ENCODE peak calls at places on chromosomes 5 and 9, in nine cellular contexts. K, E, W, J, H, P, N, X and G are unnamed samples.

GRCh38 chr5:156328176-156328575 is 1.2 kb downstream of the SGCD start:
- DNase-seq in H (no peak), X (no peak), W (no peak), K (no peak), J (no peak), E (no peak), P (no peak), N (no peak), G (no peak)

GRCh38 chr9:32449969-32450368 is 65.5 kb downstream of the ACO1 start:
- DNase-seq in W (no peak), H (no peak), X (no peak), K (no peak), J (no peak), P (no peak), N (no peak), E (no peak), G (no peak)

GRCh38 chr9:114238919-114239879 is 83.7 kb upstream of the ORM1 start:
- DNase-seq in N (no peak), K (no peak), H (peak; percentile 56), P (peak; percentile 67), X (no peak), E (peak; percentile 21), W (no peak), J (no peak), G (peak; percentile 88)

GRCh38 chr9:79471577-79472543 is 99.9 kb upstream of the TLE4 start:
- DNase-seq in K (peak; percentile 63), J (peak; percentile 56), E (no peak), W (no peak), X (peak; percentile 45), H (peak; percentile 30), N (no peak), P (peak; percentile 91), G (no peak)

GRCh38 chr9:20684865-20685696 is 1.0 kb downstream of the FOCAD start:
- DNase-seq in N (no peak), W (no peak), J (no peak), E (peak; percentile 33), X (peak; percentile 23), K (no peak), P (no peak), H (peak; percentile 46), G (peak; percentile 19)

GRCh38 chr9:107243757-107244156 is 39.3 kb upstream of the RAD23B start:
- DNase-seq in X (peak; percentile 78), W (no peak), E (peak; percentile 61), P (no peak), J (peak; percentile 29), K (no peak), N (peak; percentile 99), H (no peak), G (no peak)

GRCh38 chr9:88852794-88853193 is 138.5 kb upstream of the S1PR3 start:
- DNase-seq in J (no peak), X (no peak), E (peak; percentile 82), H (peak; percentile 28), K (no peak), N (peak; percentile 2), W (no peak), P (peak; percentile 33), G (no peak)

GRCh38 chr9:136572003-136572595 is 26.3 kb upstream of the NOTCH1 start:
- DNase-seq in W (no peak), P (no peak), E (peak; percentile 76), X (no peak), N (no peak), J (no peak), K (no peak), H (no peak), G (no peak)

DNA sequence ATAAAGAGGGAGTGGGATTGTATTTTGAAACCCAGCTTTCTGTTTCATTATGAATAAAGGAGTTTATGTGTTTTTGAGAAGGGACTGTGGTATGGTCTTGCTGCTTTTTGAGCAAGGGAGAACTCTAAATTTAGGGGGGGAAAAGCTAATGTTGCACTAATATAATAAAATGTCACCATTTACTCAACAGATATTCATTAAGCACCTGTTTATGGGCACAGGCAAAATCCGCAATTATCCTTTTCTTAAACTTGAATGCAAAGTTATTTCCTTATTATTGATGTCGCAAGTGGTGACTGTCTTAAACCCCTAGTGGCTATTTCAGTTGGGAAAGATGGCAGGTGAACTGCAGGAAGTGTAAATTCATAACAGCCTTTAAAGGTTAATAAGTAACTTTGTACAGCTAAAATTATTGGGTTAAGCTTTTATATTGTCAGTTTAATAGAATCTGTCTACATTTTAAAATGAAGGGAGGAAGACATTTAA is 1.5 kb downstream of the CDC42SE2 start:
- DNase-seq in P (no peak), X (peak; percentile 26), K (no peak), J (no peak), N (peak; percentile 44), H (peak; percentile 77), E (peak; percentile 76), W (no peak), G (peak; percentile 66)
- TF ChIP-seq POLR2A in P (no peak), X (no peak), K (no peak), J (no peak), N (no peak), H (no peak), E (no peak), W (no peak), G (peak; percentile 10)

DNA sequence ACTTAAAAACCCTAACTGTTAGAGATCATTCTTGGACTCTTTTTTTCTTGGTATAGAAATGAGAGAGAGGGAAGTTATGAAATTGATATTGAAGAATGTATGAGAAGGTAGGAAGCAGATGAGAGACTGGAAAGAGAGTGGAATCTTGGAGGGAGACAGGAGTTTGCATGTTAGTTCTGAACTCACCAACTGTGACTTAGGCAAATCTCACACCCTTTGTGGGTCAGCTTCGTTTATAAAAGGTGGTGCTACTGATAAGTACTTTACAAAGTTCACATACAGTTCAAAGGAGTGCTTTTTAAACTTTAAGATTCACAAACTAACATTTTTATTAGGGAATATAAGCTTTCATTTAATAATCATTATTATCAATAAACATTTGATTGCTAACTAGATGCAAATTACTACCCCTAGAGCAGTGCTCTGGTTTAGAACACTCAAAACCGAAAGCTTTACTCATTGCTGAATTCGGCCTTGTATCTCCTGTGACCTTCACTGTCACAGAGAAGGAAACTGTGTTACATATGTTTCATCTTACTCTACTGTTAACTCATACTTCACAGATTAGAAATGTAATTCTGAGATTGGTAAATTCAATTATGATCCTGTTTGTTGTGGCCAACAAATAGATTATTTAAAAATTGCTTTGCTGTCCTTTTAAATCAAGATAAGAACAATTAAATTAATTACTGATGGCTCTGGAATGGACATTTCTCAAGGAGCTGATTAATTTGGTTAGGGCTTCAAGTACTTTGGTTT is 143.2 kb downstream of the RMI1 start:
- DNase-seq in X (no peak), K (no peak), W (no peak), J (no peak), E (no peak), P (no peak), N (no peak), H (no peak), G (no peak)
- TF ChIP-seq POLR2A in X (no peak), K (no peak), W (no peak), J (no peak), E (no peak), P (no peak), N (no peak), H (no peak), G (no peak)

DNA sequence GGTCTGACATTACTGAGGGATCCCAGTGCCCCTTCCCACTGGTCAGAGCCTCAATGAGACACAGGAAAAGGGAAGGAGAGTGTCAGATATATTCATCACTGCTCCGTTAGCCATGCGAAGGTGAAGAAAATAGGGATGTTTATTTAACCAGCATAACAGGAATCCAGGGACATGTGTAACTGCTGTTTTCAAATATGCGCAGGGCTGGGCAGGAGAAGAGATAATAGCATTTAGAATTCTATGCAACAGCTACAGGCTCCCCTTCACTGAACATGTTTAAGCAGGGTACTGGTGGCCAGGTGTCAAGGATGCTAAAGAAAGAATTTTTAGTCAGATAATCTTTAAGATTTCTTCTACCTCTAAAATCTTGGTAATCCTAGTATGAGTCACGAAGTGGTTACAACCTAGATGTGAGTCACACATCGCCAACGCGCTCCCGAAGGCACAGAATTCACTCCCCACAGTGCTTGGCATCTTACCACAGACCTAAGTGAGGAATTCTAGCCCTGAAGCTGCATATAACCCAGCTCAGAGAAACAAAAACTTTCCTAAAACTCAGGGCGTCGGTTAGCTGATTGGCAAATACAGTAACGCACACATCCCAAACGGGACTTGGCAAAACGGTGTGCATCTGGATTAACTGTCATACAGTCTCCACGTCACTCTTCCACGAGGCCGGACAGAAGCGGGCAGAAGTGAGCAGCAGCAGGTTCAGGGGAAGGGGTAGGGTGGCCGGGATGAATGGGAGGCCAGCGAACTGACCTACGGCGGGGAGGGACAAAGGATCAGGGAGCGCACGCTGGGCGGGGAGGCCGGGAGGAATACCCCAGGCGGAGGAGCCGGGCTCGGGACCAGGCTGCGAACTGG is 1.1 kb downstream of the CTNNAL1 start:
- DNase-seq in E (peak; percentile 76), X (peak; percentile 64), H (peak; percentile 68), K (peak; percentile 81), N (peak; percentile 85), J (peak; percentile 57), W (no peak), P (peak; percentile 44), G (peak; percentile 77)
- TF ChIP-seq POLR2A in E (no peak), X (no peak), H (no peak), K (no peak), N (no peak), J (no peak), W (no peak), P (no peak), G (no peak)

GRCh38 chr9:127445851-127446719 is 5.1 kb downstream of the RPL12 start:
- DNase-seq in P (no peak), N (no peak), E (peak; percentile 48), J (no peak), K (no peak), W (no peak), X (no peak), H (peak; percentile 56), G (no peak)

GRCh38 chr9:127444921-127445850 is 6.0 kb downstream of the RPL12 start:
- DNase-seq in N (no peak), X (no peak), J (no peak), K (no peak), H (peak; percentile 40), E (peak; percentile 55), P (no peak), W (no peak), G (no peak)

GRCh38 chr9:127448112-127448805 is 2.9 kb downstream of the RPL12 start:
- DNase-seq in W (no peak), H (peak; percentile 17), X (no peak), E (no peak), J (no peak), K (no peak), N (no peak), P (no peak), G (no peak)

GRCh38 chr9:127447416-127448111 is 3.6 kb downstream of the RPL12 start:
- DNase-seq in W (no peak), K (no peak), E (peak; percentile 19), J (no peak), P (no peak), N (no peak), X (no peak), H (peak; percentile 38), G (no peak)

DNA sequence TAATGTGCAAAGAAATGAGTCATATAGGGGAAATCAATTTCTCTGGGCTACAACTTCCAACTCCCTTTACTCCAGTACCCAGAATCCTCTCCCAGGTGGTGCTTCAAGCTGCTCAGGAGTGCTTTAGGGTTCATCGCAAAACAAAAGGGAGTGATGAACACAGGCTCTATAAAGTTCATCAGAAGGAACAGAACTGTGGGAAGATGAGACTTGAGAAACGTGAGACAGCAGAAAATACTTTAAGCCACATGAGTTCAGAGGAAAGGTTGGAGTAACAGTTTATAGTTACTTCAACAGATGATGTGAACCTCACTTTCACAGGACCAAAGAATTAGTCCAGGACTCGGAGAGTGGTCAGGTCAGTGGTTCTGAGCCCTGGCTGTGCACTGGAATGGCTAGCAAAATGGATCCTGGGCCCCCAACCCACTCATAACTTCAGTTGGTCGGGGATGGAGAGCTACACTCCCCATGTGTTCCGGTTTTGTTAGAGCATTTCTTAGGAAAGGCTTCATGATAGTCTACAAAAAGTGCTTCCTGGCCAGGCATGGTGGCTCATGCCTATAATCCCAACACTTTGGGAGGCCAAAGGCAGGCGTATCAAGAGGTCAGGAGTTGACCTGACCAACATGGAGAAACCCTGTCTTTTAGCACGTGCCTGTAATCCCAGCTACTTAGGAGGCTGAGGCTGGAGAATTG is 4.3 kb downstream of the RPL12 start:
- DNase-seq in E (peak; percentile 28), N (no peak), W (no peak), P (no peak), K (no peak), H (peak; percentile 46), J (no peak), X (no peak), G (no peak)
- TF ChIP-seq POLR2A in E (no peak), N (no peak), W (no peak), P (no peak), K (no peak), H (no peak), J (no peak), X (no peak), G (no peak)